ENCODE peak calls at places on chromosomes 12 and 14, in five cellular contexts. Y, R, L, C and N are unnamed samples.
A peak's percentile ranks its signal among the peaks of the same experiment; 100 is the strongest.

GRCh38 chr12:76450690-76451089 is 102.5 kb upstream of the BBS10 start:
- DNase-seq in Y (no peak), R (no peak), L (no peak), C (no peak), N (no peak)

GRCh38 chr12:44689587-44689986 is 186.5 kb downstream of the NELL2 start:
- DNase-seq in Y (no peak), R (no peak), L (no peak), C (no peak), N (no peak)

GRCh38 chr12:89707992-89708792 is 446 bp downstream of the ATP2B1 start:
- DNase-seq in Y (peak; percentile 47), R (peak; percentile 27), L (peak; percentile 40), C (peak; percentile 31), N (peak; percentile 59)

GRCh38 chr14:62138593-62138992 is 376.4 kb downstream of the SNAPC1 start:
- DNase-seq in Y (no peak), R (no peak), L (no peak), C (no peak), N (no peak)

GRCh38 chr12:34390171-34390841 is 368.0 kb downstream of the ALG10 start:
- DNase-seq in Y (no peak), R (no peak), L (no peak), C (no peak), N (no peak)

GRCh38 chr12:92065018-92065499 is 80.6 kb downstream of the BTG1 start:
- DNase-seq in Y (no peak), R (peak; percentile 27), L (peak; percentile 53), C (no peak), N (no peak)

GRCh38 chr12:12747281-12747680 is 30.1 kb downstream of the CDKN1B start:
- DNase-seq in Y (no peak), R (no peak), L (no peak), C (no peak), N (no peak)

GRCh38 chr12:12719496-12719895 is 2.3 kb downstream of the CDKN1B start:
- DNase-seq in Y (no peak), R (no peak), L (no peak), C (no peak), N (no peak)

GRCh38 chr12:96294831-96295230 is 100.7 kb downstream of the ELK3 start:
- DNase-seq in Y (no peak), R (no peak), L (no peak), C (no peak), N (no peak)

GRCh38 chr14:73208390-73208789 is 28.9 kb upstream of the PAPLN start:
- DNase-seq in Y (no peak), R (no peak), L (no peak), C (no peak), N (no peak)

GRCh38 chr14:61977217-61977616 is 215.0 kb downstream of the SNAPC1 start:
- DNase-seq in Y (no peak), R (no peak), L (no peak), C (no peak), N (no peak)

GRCh38 chr12:11981174-11981733 is 89.5 kb upstream of the BCL2L14 start:
- DNase-seq in Y (no peak), R (no peak), L (peak; percentile 46), C (peak; percentile 45), N (no peak)

GRCh38 chr14:41505491-41505890 is 101.2 kb upstream of the LRFN5 start:
- DNase-seq in Y (no peak), R (no peak), L (no peak), C (no peak), N (no peak)